ENCODE peak calls at places on chromosomes 12 and 14, in ten cellular contexts. One of them, this sample, is unnamed.
A peak's percentile ranks its signal among the peaks of the same experiment; 100 is the strongest.

GRCh38 chr14:94089479-94089878 is 8.4 kb downstream of the IFI27L1 start:
- DNase-seq in GOT3: no peak
- DNase-seq in activated naive CD8-positive, alpha-beta T cell treated with anti-CD3 and anti-CD28 coated beads for 36 hours: no peak
- DNase-seq in epithelial cell of esophagus: peak; percentile 59
- DNase-seq in stimulated activated CD4-positive, alpha-beta T cell treated with anti-CD3 and anti-CD28 coated beads, Interleukin-2, amount 100 ng/mL, for 48 hours: no peak
- DNase-seq in right lobe of liver: no peak
- DNase-seq in WTC11: no peak
- DNase-seq in C1 segment of cervical spinal cord: no peak
- DNase-seq in iPS DF 19.7: no peak
- DNase-seq in fibroblast of pulmonary artery: no peak
- DNase-seq in this sample: no peak

GRCh38 chr14:68239988-68240387 is 420.4 kb downstream of the RAD51B start:
- DNase-seq in GOT3: no peak
- DNase-seq in activated naive CD8-positive, alpha-beta T cell treated with anti-CD3 and anti-CD28 coated beads for 36 hours: no peak
- DNase-seq in epithelial cell of esophagus: no peak
- DNase-seq in stimulated activated CD4-positive, alpha-beta T cell treated with anti-CD3 and anti-CD28 coated beads, Interleukin-2, amount 100 ng/mL, for 48 hours: no peak
- DNase-seq in right lobe of liver: no peak
- DNase-seq in WTC11: no peak
- DNase-seq in C1 segment of cervical spinal cord: no peak
- DNase-seq in iPS DF 19.7: no peak
- DNase-seq in fibroblast of pulmonary artery: no peak
- DNase-seq in this sample: no peak

GRCh38 chr12:83827860-83828259 is 1084.7 kb downstream of the SLC6A15 start:
- DNase-seq in GOT3: no peak
- DNase-seq in activated naive CD8-positive, alpha-beta T cell treated with anti-CD3 and anti-CD28 coated beads for 36 hours: no peak
- DNase-seq in epithelial cell of esophagus: no peak
- DNase-seq in stimulated activated CD4-positive, alpha-beta T cell treated with anti-CD3 and anti-CD28 coated beads, Interleukin-2, amount 100 ng/mL, for 48 hours: no peak
- DNase-seq in right lobe of liver: no peak
- DNase-seq in WTC11: peak; percentile 58
- DNase-seq in C1 segment of cervical spinal cord: no peak
- DNase-seq in iPS DF 19.7: peak; percentile 50
- DNase-seq in fibroblast of pulmonary artery: no peak
- DNase-seq in this sample: no peak

GRCh38 chr12:105960319-105961076 is 178.3 kb downstream of the NUAK1 start:
- DNase-seq in GOT3: no peak
- DNase-seq in activated naive CD8-positive, alpha-beta T cell treated with anti-CD3 and anti-CD28 coated beads for 36 hours: no peak
- DNase-seq in epithelial cell of esophagus: peak; percentile 41
- DNase-seq in stimulated activated CD4-positive, alpha-beta T cell treated with anti-CD3 and anti-CD28 coated beads, Interleukin-2, amount 100 ng/mL, for 48 hours: no peak
- DNase-seq in right lobe of liver: no peak
- DNase-seq in WTC11: no peak
- DNase-seq in C1 segment of cervical spinal cord: no peak
- DNase-seq in iPS DF 19.7: no peak
- DNase-seq in fibroblast of pulmonary artery: no peak
- DNase-seq in this sample: no peak

GRCh38 chr14:93725002-93725582 is 63.2 kb downstream of the PRIMA1 start:
- DNase-seq in GOT3: no peak
- DNase-seq in activated naive CD8-positive, alpha-beta T cell treated with anti-CD3 and anti-CD28 coated beads for 36 hours: no peak
- DNase-seq in epithelial cell of esophagus: no peak
- DNase-seq in stimulated activated CD4-positive, alpha-beta T cell treated with anti-CD3 and anti-CD28 coated beads, Interleukin-2, amount 100 ng/mL, for 48 hours: no peak
- DNase-seq in right lobe of liver: no peak
- DNase-seq in WTC11: no peak
- DNase-seq in C1 segment of cervical spinal cord: no peak
- DNase-seq in iPS DF 19.7: no peak
- DNase-seq in fibroblast of pulmonary artery: no peak
- DNase-seq in this sample: no peak

GRCh38 chr12:100935929-100936328 is 141.4 kb downstream of the ANO4 start:
- DNase-seq in GOT3: no peak
- DNase-seq in activated naive CD8-positive, alpha-beta T cell treated with anti-CD3 and anti-CD28 coated beads for 36 hours: no peak
- DNase-seq in epithelial cell of esophagus: no peak
- DNase-seq in stimulated activated CD4-positive, alpha-beta T cell treated with anti-CD3 and anti-CD28 coated beads, Interleukin-2, amount 100 ng/mL, for 48 hours: no peak
- DNase-seq in right lobe of liver: no peak
- DNase-seq in WTC11: no peak
- DNase-seq in C1 segment of cervical spinal cord: no peak
- DNase-seq in iPS DF 19.7: no peak
- DNase-seq in fibroblast of pulmonary artery: no peak
- DNase-seq in this sample: no peak

GRCh38 chr12:1034243-1034642 is 43.2 kb downstream of the ERC1 start:
- DNase-seq in GOT3: no peak
- DNase-seq in activated naive CD8-positive, alpha-beta T cell treated with anti-CD3 and anti-CD28 coated beads for 36 hours: no peak
- DNase-seq in epithelial cell of esophagus: no peak
- DNase-seq in stimulated activated CD4-positive, alpha-beta T cell treated with anti-CD3 and anti-CD28 coated beads, Interleukin-2, amount 100 ng/mL, for 48 hours: no peak
- DNase-seq in right lobe of liver: no peak
- DNase-seq in WTC11: no peak
- DNase-seq in C1 segment of cervical spinal cord: no peak
- DNase-seq in iPS DF 19.7: no peak
- DNase-seq in fibroblast of pulmonary artery: no peak
- DNase-seq in this sample: no peak

GRCh38 chr14:36521598-36522345 is 1.7 kb upstream of the NKX2-1 start:
- DNase-seq in GOT3: no peak
- DNase-seq in activated naive CD8-positive, alpha-beta T cell treated with anti-CD3 and anti-CD28 coated beads for 36 hours: no peak
- DNase-seq in epithelial cell of esophagus: no peak
- DNase-seq in stimulated activated CD4-positive, alpha-beta T cell treated with anti-CD3 and anti-CD28 coated beads, Interleukin-2, amount 100 ng/mL, for 48 hours: no peak
- DNase-seq in right lobe of liver: no peak
- DNase-seq in WTC11: peak; percentile 69
- DNase-seq in C1 segment of cervical spinal cord: no peak
- DNase-seq in iPS DF 19.7: no peak
- DNase-seq in fibroblast of pulmonary artery: no peak
- DNase-seq in this sample: no peak

GRCh38 chr14:102984336-102985102 is 62.1 kb downstream of the AMN start:
- DNase-seq in GOT3: no peak
- DNase-seq in activated naive CD8-positive, alpha-beta T cell treated with anti-CD3 and anti-CD28 coated beads for 36 hours: no peak
- DNase-seq in epithelial cell of esophagus: no peak
- DNase-seq in stimulated activated CD4-positive, alpha-beta T cell treated with anti-CD3 and anti-CD28 coated beads, Interleukin-2, amount 100 ng/mL, for 48 hours: no peak
- DNase-seq in right lobe of liver: peak; percentile 48
- DNase-seq in WTC11: no peak
- DNase-seq in C1 segment of cervical spinal cord: no peak
- DNase-seq in iPS DF 19.7: no peak
- DNase-seq in fibroblast of pulmonary artery: no peak
- DNase-seq in this sample: no peak

GRCh38 chr14:92728781-92729364 is 19.6 kb downstream of the LGMN start:
- DNase-seq in GOT3: no peak
- DNase-seq in activated naive CD8-positive, alpha-beta T cell treated with anti-CD3 and anti-CD28 coated beads for 36 hours: peak; percentile 47
- DNase-seq in epithelial cell of esophagus: peak; percentile 97
- DNase-seq in stimulated activated CD4-positive, alpha-beta T cell treated with anti-CD3 and anti-CD28 coated beads, Interleukin-2, amount 100 ng/mL, for 48 hours: peak; percentile 45
- DNase-seq in right lobe of liver: no peak
- DNase-seq in WTC11: no peak
- DNase-seq in C1 segment of cervical spinal cord: no peak
- DNase-seq in iPS DF 19.7: no peak
- DNase-seq in fibroblast of pulmonary artery: peak; percentile 65
- DNase-seq in this sample: no peak

GRCh38 chr12:131066207-131066885 is 112.6 kb downstream of the ADGRD1 start:
- DNase-seq in GOT3: no peak
- DNase-seq in activated naive CD8-positive, alpha-beta T cell treated with anti-CD3 and anti-CD28 coated beads for 36 hours: no peak
- DNase-seq in epithelial cell of esophagus: no peak
- DNase-seq in stimulated activated CD4-positive, alpha-beta T cell treated with anti-CD3 and anti-CD28 coated beads, Interleukin-2, amount 100 ng/mL, for 48 hours: no peak
- DNase-seq in right lobe of liver: peak; percentile 47
- DNase-seq in WTC11: no peak
- DNase-seq in C1 segment of cervical spinal cord: no peak
- DNase-seq in iPS DF 19.7: no peak
- DNase-seq in fibroblast of pulmonary artery: no peak
- DNase-seq in this sample: no peak

GRCh38 chr14:21723431-21724045 is 49.9 kb upstream of the OR4E1 start:
- DNase-seq in GOT3: no peak
- DNase-seq in activated naive CD8-positive, alpha-beta T cell treated with anti-CD3 and anti-CD28 coated beads for 36 hours: peak; percentile 49
- DNase-seq in epithelial cell of esophagus: peak; percentile 40
- DNase-seq in stimulated activated CD4-positive, alpha-beta T cell treated with anti-CD3 and anti-CD28 coated beads, Interleukin-2, amount 100 ng/mL, for 48 hours: peak; percentile 29
- DNase-seq in right lobe of liver: no peak
- DNase-seq in WTC11: peak; percentile 84
- DNase-seq in C1 segment of cervical spinal cord: no peak
- DNase-seq in iPS DF 19.7: peak; percentile 42
- DNase-seq in fibroblast of pulmonary artery: peak; percentile 24
- DNase-seq in this sample: peak; percentile 79

GRCh38 chr12:18700254-18700653 is 37.6 kb downstream of the PLCZ1 start:
- DNase-seq in GOT3: no peak
- DNase-seq in activated naive CD8-positive, alpha-beta T cell treated with anti-CD3 and anti-CD28 coated beads for 36 hours: no peak
- DNase-seq in epithelial cell of esophagus: no peak
- DNase-seq in stimulated activated CD4-positive, alpha-beta T cell treated with anti-CD3 and anti-CD28 coated beads, Interleukin-2, amount 100 ng/mL, for 48 hours: no peak
- DNase-seq in right lobe of liver: no peak
- DNase-seq in WTC11: no peak
- DNase-seq in C1 segment of cervical spinal cord: no peak
- DNase-seq in iPS DF 19.7: no peak
- DNase-seq in fibroblast of pulmonary artery: peak; percentile 97
- DNase-seq in this sample: no peak

GRCh38 chr14:99791476-99792283 is 1.5 kb upstream of the EML1 start:
- DNase-seq in GOT3: no peak
- DNase-seq in activated naive CD8-positive, alpha-beta T cell treated with anti-CD3 and anti-CD28 coated beads for 36 hours: no peak
- DNase-seq in epithelial cell of esophagus: no peak
- DNase-seq in stimulated activated CD4-positive, alpha-beta T cell treated with anti-CD3 and anti-CD28 coated beads, Interleukin-2, amount 100 ng/mL, for 48 hours: no peak
- DNase-seq in right lobe of liver: no peak
- DNase-seq in WTC11: no peak
- DNase-seq in C1 segment of cervical spinal cord: no peak
- DNase-seq in iPS DF 19.7: no peak
- DNase-seq in fibroblast of pulmonary artery: no peak
- DNase-seq in this sample: no peak

GRCh38 chr12:57754411-57755193 is at the start of gene MARCHF9:
- DNase-seq in GOT3: no peak
- DNase-seq in activated naive CD8-positive, alpha-beta T cell treated with anti-CD3 and anti-CD28 coated beads for 36 hours: peak; percentile 86
- DNase-seq in epithelial cell of esophagus: peak; percentile 89
- DNase-seq in stimulated activated CD4-positive, alpha-beta T cell treated with anti-CD3 and anti-CD28 coated beads, Interleukin-2, amount 100 ng/mL, for 48 hours: peak; percentile 76
- DNase-seq in right lobe of liver: peak; percentile 67
- DNase-seq in WTC11: peak; percentile 77
- DNase-seq in C1 segment of cervical spinal cord: peak; percentile 26
- DNase-seq in iPS DF 19.7: no peak
- DNase-seq in fibroblast of pulmonary artery: no peak
- DNase-seq in this sample: no peak

GRCh38 chr12:62750941-62751843 is 183.8 kb downstream of the PPM1H start:
- DNase-seq in GOT3: no peak
- DNase-seq in activated naive CD8-positive, alpha-beta T cell treated with anti-CD3 and anti-CD28 coated beads for 36 hours: no peak
- DNase-seq in epithelial cell of esophagus: peak; percentile 33
- DNase-seq in stimulated activated CD4-positive, alpha-beta T cell treated with anti-CD3 and anti-CD28 coated beads, Interleukin-2, amount 100 ng/mL, for 48 hours: no peak
- DNase-seq in right lobe of liver: no peak
- DNase-seq in WTC11: no peak
- DNase-seq in C1 segment of cervical spinal cord: no peak
- DNase-seq in iPS DF 19.7: no peak
- DNase-seq in fibroblast of pulmonary artery: no peak
- DNase-seq in this sample: no peak

GRCh38 chr12:113961921-113962710 is 4.0 kb downstream of the RBM19 start:
- DNase-seq in GOT3: no peak
- DNase-seq in activated naive CD8-positive, alpha-beta T cell treated with anti-CD3 and anti-CD28 coated beads for 36 hours: peak; percentile 52
- DNase-seq in epithelial cell of esophagus: peak; percentile 80
- DNase-seq in stimulated activated CD4-positive, alpha-beta T cell treated with anti-CD3 and anti-CD28 coated beads, Interleukin-2, amount 100 ng/mL, for 48 hours: peak; percentile 31
- DNase-seq in right lobe of liver: no peak
- DNase-seq in WTC11: no peak
- DNase-seq in C1 segment of cervical spinal cord: no peak
- DNase-seq in iPS DF 19.7: no peak
- DNase-seq in fibroblast of pulmonary artery: peak; percentile 54
- DNase-seq in this sample: no peak

GRCh38 chr12:24898606-24899005 is 50.3 kb downstream of the BCAT1 start:
- DNase-seq in GOT3: no peak
- DNase-seq in activated naive CD8-positive, alpha-beta T cell treated with anti-CD3 and anti-CD28 coated beads for 36 hours: no peak
- DNase-seq in epithelial cell of esophagus: peak; percentile 49
- DNase-seq in stimulated activated CD4-positive, alpha-beta T cell treated with anti-CD3 and anti-CD28 coated beads, Interleukin-2, amount 100 ng/mL, for 48 hours: no peak
- DNase-seq in right lobe of liver: no peak
- DNase-seq in WTC11: no peak
- DNase-seq in C1 segment of cervical spinal cord: no peak
- DNase-seq in iPS DF 19.7: no peak
- DNase-seq in fibroblast of pulmonary artery: peak; percentile 48
- DNase-seq in this sample: no peak

GRCh38 chr12:108681317-108681716 is 47.6 kb upstream of the SELPLG start:
- DNase-seq in GOT3: no peak
- DNase-seq in activated naive CD8-positive, alpha-beta T cell treated with anti-CD3 and anti-CD28 coated beads for 36 hours: no peak
- DNase-seq in epithelial cell of esophagus: no peak
- DNase-seq in stimulated activated CD4-positive, alpha-beta T cell treated with anti-CD3 and anti-CD28 coated beads, Interleukin-2, amount 100 ng/mL, for 48 hours: no peak
- DNase-seq in right lobe of liver: no peak
- DNase-seq in WTC11: no peak
- DNase-seq in C1 segment of cervical spinal cord: no peak
- DNase-seq in iPS DF 19.7: no peak
- DNase-seq in fibroblast of pulmonary artery: no peak
- DNase-seq in this sample: no peak

GRCh38 chr14:29235991-29236390 is 469.4 kb downstream of the FOXG1 start:
- DNase-seq in GOT3: no peak
- DNase-seq in activated naive CD8-positive, alpha-beta T cell treated with anti-CD3 and anti-CD28 coated beads for 36 hours: no peak
- DNase-seq in epithelial cell of esophagus: no peak
- DNase-seq in stimulated activated CD4-positive, alpha-beta T cell treated with anti-CD3 and anti-CD28 coated beads, Interleukin-2, amount 100 ng/mL, for 48 hours: no peak
- DNase-seq in right lobe of liver: no peak
- DNase-seq in WTC11: no peak
- DNase-seq in C1 segment of cervical spinal cord: no peak
- DNase-seq in iPS DF 19.7: no peak
- DNase-seq in fibroblast of pulmonary artery: peak; percentile 49
- DNase-seq in this sample: no peak

This sample was measured in H1.